ENCODE peak calls at places on chromosomes 3 and 15, in five cellular contexts. K, J, H, Z and N are unnamed samples.

GRCh38 chr3:123847209-123847608 is 36.9 kb downstream of the MYLK start:
- DNase-seq in Z (no peak), J (no peak), H (no peak), K (no peak), N (no peak)

GRCh38 chr15:84598993-84599392 is 1.8 kb upstream of the ZSCAN2 start:
- DNase-seq in Z (no peak), H (peak; percentile 29), K (no peak), J (no peak), N (peak; percentile 67)

GRCh38 chr15:38414351-38414750 is 39.6 kb upstream of the FAM98B start:
- DNase-seq in H (peak; percentile 5), J (no peak), K (no peak), Z (no peak), N (peak; percentile 16)

GRCh38 chr3:94226058-94226457 is 163.2 kb downstream of the NSUN3 start:
- DNase-seq in Z (no peak), H (no peak), J (no peak), K (no peak), N (no peak)

GRCh38 chr15:72970965-72971746 is 81.1 kb upstream of the NEO1 start:
- DNase-seq in H (no peak), J (no peak), K (no peak), Z (no peak), N (no peak)

GRCh38 chr3:36600413-36600812 is 163.9 kb downstream of the DCLK3 start:
- DNase-seq in H (no peak), Z (no peak), K (no peak), J (no peak), N (no peak)

GRCh38 chr3:45499529-45499928 is 95.0 kb upstream of the LIMD1 start:
- DNase-seq in H (no peak), Z (no peak), K (no peak), J (no peak), N (no peak)

GRCh38 chr15:83372434-83372873 is 74.7 kb upstream of the SH3GL3 start:
- DNase-seq in K (no peak), H (peak; percentile 83), Z (no peak), J (no peak), N (no peak)

GRCh38 chr15:63211549-63211948 is 22.1 kb downstream of the RAB8B start:
- DNase-seq in H (no peak), J (no peak), Z (no peak), K (no peak), N (no peak)

GRCh38 chr3:192834428-192834827 is 83.2 kb downstream of the MB21D2 start:
- DNase-seq in Z (no peak), J (no peak), K (no peak), H (no peak), N (no peak)

GRCh38 chr3:15295506-15295905 is 36.9 kb downstream of the SH3BP5 start:
- DNase-seq in Z (no peak), J (no peak), H (no peak), K (no peak), N (no peak)

GRCh38 chr15:52329150-52329549 is 33.5 kb upstream of the MYO5C start:
- DNase-seq in J (no peak), H (no peak), K (no peak), Z (no peak), N (no peak)

GRCh38 chr3:114218006-114218405 is 19.4 kb downstream of the ZNF80 start:
- DNase-seq in Z (no peak), J (no peak), H (no peak), K (no peak), N (no peak)

GRCh38 chr15:77846360-77846759 is 213.6 kb upstream of the LINGO1 start:
- DNase-seq in K (no peak), H (no peak), J (no peak), Z (no peak), N (no peak)

GRCh38 chr3:128481438-128481942 is 11.5 kb downstream of the GATA2 start:
- DNase-seq in H (peak; percentile 79), K (no peak), J (no peak), Z (no peak), N (no peak)

GRCh38 chr3:8565376-8565775 is 63.8 kb downstream of the LMCD1 start:
- DNase-seq in Z (no peak), J (no peak), H (no peak), K (no peak), N (no peak)

GRCh38 chr3:15205934-15206661 is at the start of gene CAPN7:
- DNase-seq in H (no peak), J (peak; percentile 97), K (peak; percentile 92), Z (peak; percentile 95), N (peak; percentile 96)

GRCh38 chr3:58054652-58055051 is 46.4 kb downstream of the FLNB start:
- DNase-seq in J (no peak), K (no peak), Z (no peak), H (no peak), N (no peak)

GRCh38 chr3:171125010-171125409 is 98.5 kb upstream of the SLC2A2 start:
- DNase-seq in J (no peak), Z (no peak), H (no peak), K (no peak), N (no peak)

GRCh38 chr15:78082106-78082742 is 4.7 kb upstream of the TBC1D2B start:
- DNase-seq in K (no peak), H (no peak), Z (no peak), J (no peak), N (no peak)

GRCh38 chr3:17077614-17078013 is 192.9 kb downstream of the PLCL2 start:
- DNase-seq in H (no peak), J (no peak), Z (no peak), K (no peak), N (no peak)

GRCh38 chr3:175580318-175580717 is 721.2 kb downstream of the NAALADL2 start:
- DNase-seq in J (no peak), Z (no peak), H (no peak), K (no peak), N (no peak)

GRCh38 chr3:46470831-46471230 is 6.1 kb upstream of the LTF start:
- DNase-seq in Z (no peak), J (peak; percentile 13), H (no peak), K (no peak), N (no peak)